ENCODE peak calls at places on chromosome 5, in six cellular contexts. One of them, this sample, is unnamed.

GRCh38 chr5:20601678-20602100 is 613.7 kb upstream of the CDH18 start:
- DNase-seq in H4: peak; percentile 95
- DNase-seq in upper lobe of left lung: no peak
- DNase-seq in non-pigmented ciliary epithelial cell: peak; percentile 51
- DNase-seq in activated T-cell treated with anti-CD3 and anti-CD28 coated beads for 24 hours: no peak
- DNase-seq in neural crest cell: no peak
- DNase-seq in this sample: no peak

GRCh38 chr5:154084255-154084654 is 45.5 kb downstream of the MFAP3 start:
- DNase-seq in H4: no peak
- DNase-seq in activated T-cell treated with anti-CD3 and anti-CD28 coated beads for 24 hours: no peak
- DNase-seq in neural crest cell: no peak
- DNase-seq in upper lobe of left lung: no peak
- DNase-seq in non-pigmented ciliary epithelial cell: no peak
- DNase-seq in this sample: no peak

GRCh38 chr5:175847503-175847902 is 23.9 kb upstream of the CPLX2 start:
- DNase-seq in activated T-cell treated with anti-CD3 and anti-CD28 coated beads for 24 hours: no peak
- DNase-seq in upper lobe of left lung: no peak
- DNase-seq in non-pigmented ciliary epithelial cell: no peak
- DNase-seq in H4: no peak
- DNase-seq in neural crest cell: no peak
- DNase-seq in this sample: no peak

GRCh38 chr5:84384604-84385575 is at the start of gene EDIL3:
- DNase-seq in neural crest cell: peak; percentile 53
- DNase-seq in non-pigmented ciliary epithelial cell: no peak
- DNase-seq in activated T-cell treated with anti-CD3 and anti-CD28 coated beads for 24 hours: no peak
- DNase-seq in upper lobe of left lung: peak; percentile 29
- DNase-seq in H4: peak; percentile 48
- DNase-seq in this sample: no peak

GRCh38 chr5:78560000-78560399 is 88.6 kb downstream of the LHFPL2 start:
- DNase-seq in upper lobe of left lung: no peak
- DNase-seq in activated T-cell treated with anti-CD3 and anti-CD28 coated beads for 24 hours: no peak
- DNase-seq in non-pigmented ciliary epithelial cell: no peak
- DNase-seq in neural crest cell: no peak
- DNase-seq in H4: peak; percentile 51
- DNase-seq in this sample: no peak

GRCh38 chr5:73363911-73364730 is 84.5 kb downstream of the FOXD1 start:
- DNase-seq in upper lobe of left lung: no peak
- DNase-seq in non-pigmented ciliary epithelial cell: no peak
- DNase-seq in neural crest cell: no peak
- DNase-seq in H4: no peak
- DNase-seq in activated T-cell treated with anti-CD3 and anti-CD28 coated beads for 24 hours: no peak
- DNase-seq in this sample: no peak

GRCh38 chr5:147635882-147636531 is 126.1 kb upstream of the DPYSL3 start:
- DNase-seq in neural crest cell: no peak
- DNase-seq in H4: no peak
- DNase-seq in upper lobe of left lung: no peak
- DNase-seq in activated T-cell treated with anti-CD3 and anti-CD28 coated beads for 24 hours: no peak
- DNase-seq in non-pigmented ciliary epithelial cell: no peak
- DNase-seq in this sample: no peak

GRCh38 chr5:172910828-172911627 is 48.2 kb upstream of the RPL26L1 start:
- DNase-seq in H4: peak; percentile 61
- DNase-seq in neural crest cell: no peak
- DNase-seq in upper lobe of left lung: peak; percentile 85
- DNase-seq in non-pigmented ciliary epithelial cell: peak; percentile 77
- DNase-seq in activated T-cell treated with anti-CD3 and anti-CD28 coated beads for 24 hours: no peak
- DNase-seq in this sample: peak; percentile 82

GRCh38 chr5:135492319-135492626 is 40.1 kb upstream of the TIFAB start:
- DNase-seq in non-pigmented ciliary epithelial cell: no peak
- DNase-seq in neural crest cell: no peak
- DNase-seq in activated T-cell treated with anti-CD3 and anti-CD28 coated beads for 24 hours: no peak
- DNase-seq in upper lobe of left lung: peak; percentile 76
- DNase-seq in H4: no peak
- DNase-seq in this sample: no peak

GRCh38 chr5:88683506-88684135 is 199.4 kb downstream of the MEF2C start:
- DNase-seq in H4: peak; percentile 54
- DNase-seq in upper lobe of left lung: no peak
- DNase-seq in activated T-cell treated with anti-CD3 and anti-CD28 coated beads for 24 hours: no peak
- DNase-seq in neural crest cell: no peak
- DNase-seq in non-pigmented ciliary epithelial cell: no peak
- DNase-seq in this sample: no peak

GRCh38 chr5:108560581-108560980 is 178.7 kb upstream of the FBXL17 start:
- DNase-seq in neural crest cell: no peak
- DNase-seq in H4: peak; percentile 41
- DNase-seq in upper lobe of left lung: no peak
- DNase-seq in non-pigmented ciliary epithelial cell: peak; percentile 34
- DNase-seq in activated T-cell treated with anti-CD3 and anti-CD28 coated beads for 24 hours: no peak
- DNase-seq in this sample: no peak

GRCh38 chr5:136133416-136134383 is 1.1 kb downstream of the SMAD5 start:
- DNase-seq in non-pigmented ciliary epithelial cell: no peak
- DNase-seq in activated T-cell treated with anti-CD3 and anti-CD28 coated beads for 24 hours: no peak
- DNase-seq in H4: peak; percentile 42
- DNase-seq in neural crest cell: peak; percentile 32
- DNase-seq in upper lobe of left lung: peak; percentile 60
- DNase-seq in this sample: no peak

GRCh38 chr5:180283026-180283615 is 8.8 kb downstream of the MAPK9 start:
- DNase-seq in activated T-cell treated with anti-CD3 and anti-CD28 coated beads for 24 hours: no peak
- DNase-seq in non-pigmented ciliary epithelial cell: no peak
- DNase-seq in upper lobe of left lung: no peak
- DNase-seq in H4: no peak
- DNase-seq in neural crest cell: no peak
- DNase-seq in this sample: no peak

GRCh38 chr5:161663431-161663830 is 22.1 kb upstream of the GABRA6 start:
- DNase-seq in H4: no peak
- DNase-seq in activated T-cell treated with anti-CD3 and anti-CD28 coated beads for 24 hours: no peak
- DNase-seq in neural crest cell: no peak
- DNase-seq in upper lobe of left lung: no peak
- DNase-seq in non-pigmented ciliary epithelial cell: no peak
- DNase-seq in this sample: no peak

GRCh38 chr5:579211-579610 is 32.9 kb upstream of the CEP72 start:
- DNase-seq in upper lobe of left lung: no peak
- DNase-seq in non-pigmented ciliary epithelial cell: no peak
- DNase-seq in neural crest cell: no peak
- DNase-seq in activated T-cell treated with anti-CD3 and anti-CD28 coated beads for 24 hours: no peak
- DNase-seq in H4: no peak
- DNase-seq in this sample: no peak

GRCh38 chr5:74316064-74316586 is 324.4 kb downstream of the ENC1 start:
- DNase-seq in activated T-cell treated with anti-CD3 and anti-CD28 coated beads for 24 hours: no peak
- DNase-seq in non-pigmented ciliary epithelial cell: peak; percentile 97
- DNase-seq in upper lobe of left lung: peak; percentile 22
- DNase-seq in neural crest cell: no peak
- DNase-seq in H4: peak; percentile 85
- DNase-seq in this sample: peak; percentile 10

GRCh38 chr5:77032635-77033034 is 2.4 kb downstream of the AGGF1 start:
- DNase-seq in H4: no peak
- DNase-seq in upper lobe of left lung: no peak
- DNase-seq in non-pigmented ciliary epithelial cell: no peak
- DNase-seq in neural crest cell: no peak
- DNase-seq in activated T-cell treated with anti-CD3 and anti-CD28 coated beads for 24 hours: no peak
- DNase-seq in this sample: no peak

GRCh38 chr5:134917070-134917831 is 12.3 kb downstream of the PCBD2 start:
- DNase-seq in neural crest cell: no peak
- DNase-seq in upper lobe of left lung: no peak
- DNase-seq in non-pigmented ciliary epithelial cell: no peak
- DNase-seq in H4: no peak
- DNase-seq in activated T-cell treated with anti-CD3 and anti-CD28 coated beads for 24 hours: no peak
- DNase-seq in this sample: no peak

GRCh38 chr5:78985407-78986223 is 505 bp upstream of the ARSB start:
- DNase-seq in activated T-cell treated with anti-CD3 and anti-CD28 coated beads for 24 hours: peak; percentile 44
- DNase-seq in upper lobe of left lung: peak; percentile 47
- DNase-seq in neural crest cell: peak; percentile 46
- DNase-seq in H4: peak; percentile 37
- DNase-seq in non-pigmented ciliary epithelial cell: no peak
- DNase-seq in this sample: no peak

GRCh38 chr5:150521939-150522503 is 14.1 kb downstream of the NDST1 start:
- DNase-seq in activated T-cell treated with anti-CD3 and anti-CD28 coated beads for 24 hours: no peak
- DNase-seq in upper lobe of left lung: no peak
- DNase-seq in non-pigmented ciliary epithelial cell: no peak
- DNase-seq in H4: no peak
- DNase-seq in neural crest cell: no peak
- DNase-seq in this sample: no peak

GRCh38 chr5:126360467-126360866 is 62.7 kb upstream of the GRAMD2B start:
- DNase-seq in non-pigmented ciliary epithelial cell: no peak
- DNase-seq in neural crest cell: no peak
- DNase-seq in upper lobe of left lung: no peak
- DNase-seq in H4: no peak
- DNase-seq in activated T-cell treated with anti-CD3 and anti-CD28 coated beads for 24 hours: no peak
- DNase-seq in this sample: no peak

GRCh38 chr5:134426362-134426761 is 14.7 kb upstream of the CDKN2AIPNL start:
- DNase-seq in upper lobe of left lung: no peak
- DNase-seq in activated T-cell treated with anti-CD3 and anti-CD28 coated beads for 24 hours: no peak
- DNase-seq in neural crest cell: no peak
- DNase-seq in H4: no peak
- DNase-seq in non-pigmented ciliary epithelial cell: no peak
- DNase-seq in this sample: no peak

GRCh38 chr5:108481355-108481931 is 99.5 kb upstream of the FBXL17 start:
- DNase-seq in non-pigmented ciliary epithelial cell: no peak
- DNase-seq in upper lobe of left lung: no peak
- DNase-seq in activated T-cell treated with anti-CD3 and anti-CD28 coated beads for 24 hours: no peak
- DNase-seq in neural crest cell: no peak
- DNase-seq in H4: peak; percentile 41
- DNase-seq in this sample: no peak

GRCh38 chr5:175513726-175514125 is 35.4 kb downstream of the SFXN1 start:
- DNase-seq in H4: no peak
- DNase-seq in non-pigmented ciliary epithelial cell: no peak
- DNase-seq in neural crest cell: no peak
- DNase-seq in activated T-cell treated with anti-CD3 and anti-CD28 coated beads for 24 hours: no peak
- DNase-seq in upper lobe of left lung: no peak
- DNase-seq in this sample: no peak

GRCh38 chr5:103891151-103891550 is 328.6 kb upstream of the NUDT12 start:
- DNase-seq in neural crest cell: no peak
- DNase-seq in upper lobe of left lung: no peak
- DNase-seq in activated T-cell treated with anti-CD3 and anti-CD28 coated beads for 24 hours: no peak
- DNase-seq in non-pigmented ciliary epithelial cell: no peak
- DNase-seq in H4: no peak
- DNase-seq in this sample: no peak

GRCh38 chr5:38500861-38501260 is 55.6 kb downstream of the LIFR start:
- DNase-seq in non-pigmented ciliary epithelial cell: peak; percentile 35
- DNase-seq in activated T-cell treated with anti-CD3 and anti-CD28 coated beads for 24 hours: no peak
- DNase-seq in neural crest cell: no peak
- DNase-seq in H4: no peak
- DNase-seq in upper lobe of left lung: no peak
- DNase-seq in this sample: no peak

GRCh38 chr5:115543931-115544370 is 624 bp downstream of the FEM1C start:
- DNase-seq in activated T-cell treated with anti-CD3 and anti-CD28 coated beads for 24 hours: peak; percentile 42
- DNase-seq in upper lobe of left lung: peak; percentile 59
- DNase-seq in H4: peak; percentile 49
- DNase-seq in non-pigmented ciliary epithelial cell: no peak
- DNase-seq in neural crest cell: peak; percentile 11
- DNase-seq in this sample: no peak

GRCh38 chr5:93915142-93915553 is 173.7 kb upstream of the POU5F2 start:
- DNase-seq in non-pigmented ciliary epithelial cell: no peak
- DNase-seq in upper lobe of left lung: no peak
- DNase-seq in activated T-cell treated with anti-CD3 and anti-CD28 coated beads for 24 hours: no peak
- DNase-seq in H4: peak; percentile 48
- DNase-seq in neural crest cell: no peak
- DNase-seq in this sample: no peak

GRCh38 chr5:140299056-140299455 is 3.8 kb downstream of the PFDN1 start:
- DNase-seq in H4: no peak
- DNase-seq in upper lobe of left lung: no peak
- DNase-seq in non-pigmented ciliary epithelial cell: no peak
- DNase-seq in activated T-cell treated with anti-CD3 and anti-CD28 coated beads for 24 hours: no peak
- DNase-seq in neural crest cell: no peak
- DNase-seq in this sample: no peak

GRCh38 chr5:775960-776861 is 8.3 kb downstream of the ZDHHC11B start:
- DNase-seq in activated T-cell treated with anti-CD3 and anti-CD28 coated beads for 24 hours: no peak
- DNase-seq in neural crest cell: no peak
- DNase-seq in non-pigmented ciliary epithelial cell: no peak
- DNase-seq in H4: peak; percentile 9
- DNase-seq in upper lobe of left lung: peak; percentile 22
- DNase-seq in this sample: no peak

GRCh38 chr5:61320860-61321259 is 11.2 kb upstream of the ZSWIM6 start:
- DNase-seq in activated T-cell treated with anti-CD3 and anti-CD28 coated beads for 24 hours: no peak
- DNase-seq in H4: no peak
- DNase-seq in neural crest cell: no peak
- DNase-seq in upper lobe of left lung: no peak
- DNase-seq in non-pigmented ciliary epithelial cell: no peak
- DNase-seq in this sample: no peak

GRCh38 chr5:128315671-128316070 is 222.4 kb downstream of the FBN2 start:
- DNase-seq in neural crest cell: no peak
- DNase-seq in non-pigmented ciliary epithelial cell: no peak
- DNase-seq in activated T-cell treated with anti-CD3 and anti-CD28 coated beads for 24 hours: no peak
- DNase-seq in H4: no peak
- DNase-seq in upper lobe of left lung: no peak
- DNase-seq in this sample: no peak

GRCh38 chr5:169647566-169647965 is 10.5 kb downstream of the DOCK2 start:
- DNase-seq in upper lobe of left lung: no peak
- DNase-seq in activated T-cell treated with anti-CD3 and anti-CD28 coated beads for 24 hours: no peak
- DNase-seq in H4: no peak
- DNase-seq in neural crest cell: no peak
- DNase-seq in non-pigmented ciliary epithelial cell: no peak
- DNase-seq in this sample: no peak